ENCODE peak calls at places on chromosomes 13 and 19, in seven cellular contexts. H is body of pancreas, C is AG04450, G is esophagus squamous epithelium, F is AG04449, I is fibroblast of pulmonary artery, O is brain microvascular endothelial cell. J is an unnamed sample.

GRCh38 chr13:46831588-46832194 is 34.7 kb upstream of the ESD start:
- DNase-seq in I (peak), G (no peak), O (peak), F (no peak), C (peak), H (peak), J (no peak)

GRCh38 chr13:51601601-51602348 is 17.5 kb downstream of the WDFY2 start:
- DNase-seq in C (no peak), F (no peak), H (no peak), I (no peak), G (no peak), O (no peak), J (no peak)

GRCh38 chr13:113941571-113942191 is 32.2 kb downstream of the C13orf46 start:
- DNase-seq in G (no peak), H (no peak), O (peak), F (no peak), I (no peak), C (no peak), J (no peak)

GRCh38 chr19:50514346-50515167 is 844 bp upstream of the ASPDH start:
- DNase-seq in F (no peak), C (no peak), H (no peak), I (no peak), G (no peak), O (no peak), J (no peak)

GRCh38 chr19:19568802-19569756 is 31.0 kb downstream of the CILP2 start:
- DNase-seq in G (no peak), F (no peak), C (no peak), O (peak), I (peak), H (no peak), J (no peak)

GRCh38 chr13:45108716-45109706 is 11.3 kb upstream of the GTF2F2 start:
- DNase-seq in O (peak), I (no peak), G (no peak), F (no peak), H (no peak), C (no peak), J (peak)

GRCh38 chr13:29361716-29362115 is 233.8 kb downstream of the SLC7A1 start:
- DNase-seq in F (no peak), O (no peak), G (no peak), H (no peak), C (no peak), I (no peak), J (no peak)

GRCh38 chr19:46932346-46932745 is 71.5 kb downstream of the ARHGAP35 start:
- DNase-seq in C (no peak), I (peak), H (no peak), G (no peak), O (peak), F (no peak), J (peak)

GRCh38 chr19:40791349-40791748 is 7.6 kb upstream of the EGLN2 start:
- DNase-seq in G (no peak), C (no peak), H (no peak), I (no peak), F (no peak), O (no peak), J (no peak)

GRCh38 chr13:35489050-35489449 is 12.6 kb upstream of the MAB21L1 start:
- DNase-seq in C (no peak), G (no peak), I (no peak), H (no peak), O (no peak), F (no peak), J (no peak)

GRCh38 chr13:33197551-33197971 is 88.0 kb downstream of the STARD13 start:
- DNase-seq in I (no peak), O (no peak), C (no peak), F (no peak), G (no peak), H (no peak), J (no peak)

GRCh38 chr13:106178816-106179215 is 356.6 kb downstream of the EFNB2 start:
- DNase-seq in H (no peak), O (no peak), G (no peak), C (no peak), I (no peak), F (no peak), J (no peak)

GRCh38 chr19:56119585-56119978 is 1.5 kb downstream of the ZNF787 start:
- DNase-seq in H (no peak), C (no peak), O (peak), G (no peak), I (no peak), F (peak), J (no peak)

GRCh38 chr19:50703915-50704548 is 15.6 kb downstream of the SHANK1 start:
- DNase-seq in H (no peak), G (no peak), F (no peak), O (no peak), I (no peak), C (no peak), J (no peak)

GRCh38 chr19:41530761-41531301 is 45.1 kb upstream of the CEACAM21 start:
- DNase-seq in I (peak), G (no peak), O (no peak), C (no peak), H (no peak), F (no peak), J (no peak)

GRCh38 chr19:4452230-4452990 is 5.2 kb downstream of the UBXN6 start:
- DNase-seq in C (no peak), G (no peak), I (no peak), H (no peak), F (no peak), O (no peak), J (no peak)

GRCh38 chr13:23600100-23600499 is 29.9 kb downstream of the TNFRSF19 start:
- DNase-seq in I (no peak), G (no peak), O (no peak), C (no peak), F (no peak), H (no peak), J (no peak)
- H3K4me3 ChIP-seq in I (no peak), G (no peak), O (no peak), C (no peak), F (no peak), H (no peak), J (no peak)

DNA sequence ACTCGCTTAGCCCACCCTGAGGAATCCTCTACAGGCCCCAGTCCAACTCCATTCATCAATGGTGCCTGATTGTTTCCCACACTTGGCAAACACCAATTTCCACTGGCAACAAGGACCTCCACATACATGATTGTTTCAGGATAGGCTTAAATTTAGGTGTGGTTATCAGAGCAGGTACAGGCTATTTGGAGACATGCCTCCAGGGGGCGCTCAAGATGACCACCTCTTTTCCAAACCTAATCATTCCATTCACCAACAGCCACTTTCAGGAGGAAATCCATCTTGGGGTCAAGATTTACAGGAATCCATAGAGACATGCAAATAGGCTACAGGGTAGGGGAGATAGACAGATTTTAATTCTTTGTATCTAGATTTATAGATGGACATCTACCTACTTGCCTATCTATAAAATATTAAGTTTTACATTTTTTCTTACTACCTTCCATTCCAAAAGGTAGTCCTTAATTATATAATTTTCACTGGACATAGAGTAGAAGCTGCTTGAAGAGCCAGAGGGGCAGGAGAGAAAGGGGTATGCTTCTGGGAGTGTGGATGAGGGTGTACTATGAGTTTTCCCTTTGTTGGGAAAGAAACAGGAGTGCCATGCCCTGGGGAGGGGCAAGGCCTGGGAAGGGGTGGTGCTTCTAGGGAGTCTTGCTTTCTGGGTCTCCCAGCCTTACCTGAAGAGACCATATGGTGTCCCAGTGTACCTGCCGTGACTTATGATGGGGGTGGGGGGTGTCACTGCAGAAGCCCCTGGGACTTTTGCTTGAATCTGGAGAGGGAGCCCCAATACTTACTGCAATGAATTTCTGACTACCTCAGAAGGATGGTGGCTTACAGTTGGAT is 14.1 kb upstream of the PCDH8 start:
- DNase-seq in G (no peak), C (no peak), I (peak), H (peak), F (no peak), O (no peak), J (no peak)
- TF ChIP-seq CTCF in G (peak), C (peak), I (peak), H (peak), F (peak), O (peak), J (peak)

GRCh38 chr19:53961523-53962345 is 1.0 kb upstream of the CACNG8 start:
- DNase-seq in O (no peak), C (no peak), G (no peak), H (no peak), F (no peak), I (peak), J (no peak)

GRCh38 chr19:53959176-53959757 is 3.5 kb upstream of the CACNG8 start:
- DNase-seq in O (no peak), I (no peak), F (no peak), G (no peak), C (no peak), H (no peak), J (no peak)

GRCh38 chr19:53962887-53963435 is at the start of gene CACNG8:
- DNase-seq in H (no peak), C (no peak), O (no peak), I (no peak), F (no peak), G (no peak), J (no peak)

GRCh38 chr19:53960187-53960586 is 2.5 kb upstream of the CACNG8 start:
- DNase-seq in F (no peak), G (no peak), O (no peak), C (no peak), I (no peak), H (no peak), J (no peak)

DNA sequence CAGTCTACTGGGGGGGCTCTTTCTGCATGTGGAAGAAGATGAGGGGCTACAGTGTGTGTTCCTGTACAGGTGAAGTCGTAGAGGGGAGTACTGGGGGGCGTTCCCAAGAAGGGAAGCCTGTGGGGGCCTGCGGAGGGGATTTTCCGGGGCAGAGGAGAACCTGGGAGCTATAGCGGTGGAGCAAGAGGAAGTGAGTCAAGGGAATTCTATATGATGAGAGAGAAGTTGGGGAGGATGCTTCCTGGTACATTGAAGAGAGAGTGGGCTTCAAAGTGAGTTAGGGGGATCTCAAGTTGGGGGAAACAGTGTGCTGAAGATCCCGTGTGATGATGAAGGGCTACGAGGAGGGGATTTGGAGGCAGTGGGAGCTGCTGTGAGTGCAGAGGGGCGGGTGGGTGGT is 1.9 kb upstream of the CACNG8 start:
- DNase-seq in I (no peak), O (no peak), F (no peak), C (no peak), H (no peak), G (no peak), J (no peak)
- H3K4me3 ChIP-seq in I (peak), O (no peak), F (no peak), C (peak), H (no peak), G (no peak), J (no peak)

DNA sequence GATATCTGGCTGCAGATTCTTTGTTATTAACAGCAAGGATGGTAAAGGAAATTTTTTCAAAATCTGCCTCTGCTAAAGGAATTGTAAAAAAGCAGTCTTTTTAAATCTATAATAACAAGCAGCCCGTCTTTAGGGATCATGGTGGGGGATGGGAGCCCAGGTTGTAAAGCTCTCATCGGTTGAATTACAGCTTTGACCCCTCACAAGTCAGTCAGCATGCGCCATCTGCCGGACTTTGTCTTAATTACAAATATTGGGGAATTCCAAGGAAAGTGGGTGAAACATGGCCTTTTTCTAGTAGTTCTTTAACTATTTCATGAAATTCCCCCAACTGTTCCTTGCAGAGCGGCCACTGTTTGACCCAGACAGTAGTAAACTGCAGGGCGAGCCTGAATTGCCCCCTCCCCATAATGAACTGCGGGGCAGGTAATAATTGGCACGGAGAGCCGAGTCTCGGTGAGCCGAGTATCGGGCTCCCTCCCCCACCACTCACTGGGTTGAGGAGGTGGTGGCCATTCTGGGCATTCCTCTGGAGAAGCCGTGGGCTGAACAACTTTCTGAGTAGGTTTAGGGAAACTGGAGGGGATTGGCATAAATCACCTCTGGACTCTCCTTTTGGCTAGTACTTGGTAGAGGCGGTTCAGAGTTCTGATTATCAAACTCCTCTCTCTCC is 11.6 kb downstream of the ZNF578 start:
- DNase-seq in F (no peak), G (no peak), I (no peak), O (no peak), C (no peak), H (no peak), J (no peak)
- TF ChIP-seq CTCF in F (no peak), G (no peak), I (no peak), O (no peak), C (no peak), H (no peak), J (no peak)

GRCh38 chr19:29941828-29942403 is at the start of gene URI1:
- DNase-seq in O (peak), H (peak), C (peak), I (peak), G (peak), F (no peak), J (no peak)

GRCh38 chr19:29944415-29945012 is 2.5 kb downstream of the URI1 start:
- DNase-seq in F (no peak), G (no peak), H (no peak), I (no peak), O (no peak), C (no peak), J (no peak)

GRCh38 chr19:29945017-29945416 is 3.0 kb downstream of the URI1 start:
- DNase-seq in C (no peak), G (no peak), F (no peak), I (no peak), O (no peak), H (no peak), J (no peak)

GRCh38 chr19:29942404-29943261 is 594 bp downstream of the URI1 start:
- DNase-seq in C (no peak), G (no peak), F (no peak), H (peak), O (peak), I (no peak), J (no peak)

DNA sequence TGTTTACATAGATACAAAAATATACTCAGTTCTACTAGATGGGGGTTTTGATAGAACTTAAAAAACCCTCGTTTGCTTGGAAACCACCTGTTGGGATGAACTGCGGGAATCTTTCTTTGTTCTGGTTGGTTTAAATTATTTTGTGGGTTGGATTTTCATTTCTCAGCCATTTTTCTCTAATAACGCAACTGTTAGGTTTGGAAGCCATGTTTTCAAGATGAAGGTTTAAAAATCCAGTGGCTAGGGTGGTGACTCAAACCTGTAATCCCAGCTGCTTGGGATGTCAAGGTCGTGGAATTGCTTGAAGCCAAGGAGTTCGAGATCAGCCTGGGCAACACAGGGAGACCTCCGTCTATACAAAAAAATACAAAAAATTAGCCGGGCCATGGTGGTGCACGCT is 1.6 kb downstream of the URI1 start:
- DNase-seq in G (no peak), I (no peak), H (no peak), O (no peak), C (no peak), F (no peak), J (no peak)
- H3K4me3 ChIP-seq in G (peak), I (peak), H (no peak), O (peak), C (peak), F (peak), J (peak)

GRCh38 chr13:41596190-41596589 is 138.8 kb downstream of the RGCC start:
- DNase-seq in I (peak), F (no peak), O (no peak), H (no peak), C (no peak), G (no peak), J (no peak)
- TF ChIP-seq CTCF in I (peak), F (no peak), O (peak), H (no peak), C (peak), G (no peak), J (peak)